ENCODE peak calls at places on chromosomes 1 and 21, in ten cellular contexts. One of them, this sample, is unnamed.

GRCh38 chr1:203592728-203593127 is 33.9 kb upstream of the ATP2B4 start:
- DNase-seq in amygdala: no peak
- DNase-seq in K562: no peak
- DNase-seq in cardiac muscle cell: no peak
- DNase-seq in heart right ventricle: no peak
- DNase-seq in T-cell: no peak
- DNase-seq in GM10248: no peak
- DNase-seq in KG1: no peak
- DNase-seq in stimulated activated CD4-positive, alpha-beta T cell treated with anti-CD3 and anti-CD28 coated beads, Interleukin-15, amount 100 ng/mL, for 1 hour: no peak
- DNase-seq in T47D: no peak
- DNase-seq in this sample: no peak

GRCh38 chr21:33578959-33579542 is 9.4 kb downstream of the DONSON start:
- DNase-seq in K562: no peak
- DNase-seq in GM10248: no peak
- DNase-seq in cardiac muscle cell: no peak
- DNase-seq in heart right ventricle: no peak
- DNase-seq in KG1: no peak
- DNase-seq in T-cell: no peak
- DNase-seq in T47D: no peak
- DNase-seq in stimulated activated CD4-positive, alpha-beta T cell treated with anti-CD3 and anti-CD28 coated beads, Interleukin-15, amount 100 ng/mL, for 1 hour: no peak
- DNase-seq in amygdala: no peak
- DNase-seq in this sample: no peak

GRCh38 chr1:243230914-243231313 is 24.2 kb downstream of the CEP170 start:
- DNase-seq in KG1: no peak
- DNase-seq in cardiac muscle cell: peak; percentile 28
- DNase-seq in heart right ventricle: no peak
- DNase-seq in amygdala: no peak
- DNase-seq in T47D: no peak
- DNase-seq in K562: peak; percentile 45
- DNase-seq in T-cell: no peak
- DNase-seq in stimulated activated CD4-positive, alpha-beta T cell treated with anti-CD3 and anti-CD28 coated beads, Interleukin-15, amount 100 ng/mL, for 1 hour: no peak
- DNase-seq in GM10248: no peak
- DNase-seq in this sample: peak; percentile 20

GRCh38 chr21:36835383-36835795 is 131.1 kb downstream of the HLCS start:
- DNase-seq in cardiac muscle cell: peak; percentile 30
- DNase-seq in T-cell: no peak
- DNase-seq in amygdala: no peak
- DNase-seq in GM10248: no peak
- DNase-seq in KG1: no peak
- DNase-seq in T47D: no peak
- DNase-seq in stimulated activated CD4-positive, alpha-beta T cell treated with anti-CD3 and anti-CD28 coated beads, Interleukin-15, amount 100 ng/mL, for 1 hour: no peak
- DNase-seq in heart right ventricle: peak; percentile 49
- DNase-seq in K562: no peak
- DNase-seq in this sample: no peak

GRCh38 chr21:45943630-45944540 is 37.7 kb upstream of the COL6A1 start:
- DNase-seq in T-cell: no peak
- DNase-seq in amygdala: no peak
- DNase-seq in GM10248: no peak
- DNase-seq in KG1: no peak
- DNase-seq in heart right ventricle: no peak
- DNase-seq in T47D: no peak
- DNase-seq in stimulated activated CD4-positive, alpha-beta T cell treated with anti-CD3 and anti-CD28 coated beads, Interleukin-15, amount 100 ng/mL, for 1 hour: no peak
- DNase-seq in K562: no peak
- DNase-seq in cardiac muscle cell: no peak
- DNase-seq in this sample: no peak

GRCh38 chr1:203041351-203041932 is 15.2 kb downstream of the PPFIA4 start:
- DNase-seq in cardiac muscle cell: no peak
- DNase-seq in amygdala: no peak
- DNase-seq in KG1: no peak
- DNase-seq in GM10248: no peak
- DNase-seq in heart right ventricle: no peak
- DNase-seq in stimulated activated CD4-positive, alpha-beta T cell treated with anti-CD3 and anti-CD28 coated beads, Interleukin-15, amount 100 ng/mL, for 1 hour: no peak
- DNase-seq in T-cell: no peak
- DNase-seq in T47D: no peak
- DNase-seq in K562: no peak
- DNase-seq in this sample: no peak

GRCh38 chr1:234963904-234964702 is 164.5 kb downstream of the TOMM20 start:
- DNase-seq in KG1: no peak
- DNase-seq in GM10248: no peak
- DNase-seq in cardiac muscle cell: peak; percentile 35
- DNase-seq in T47D: no peak
- DNase-seq in amygdala: no peak
- DNase-seq in K562: no peak
- DNase-seq in heart right ventricle: peak; percentile 68
- DNase-seq in T-cell: no peak
- DNase-seq in stimulated activated CD4-positive, alpha-beta T cell treated with anti-CD3 and anti-CD28 coated beads, Interleukin-15, amount 100 ng/mL, for 1 hour: no peak
- DNase-seq in this sample: no peak

GRCh38 chr1:33094971-33095604 is 14.1 kb downstream of the AZIN2 start:
- DNase-seq in heart right ventricle: no peak
- DNase-seq in cardiac muscle cell: peak; percentile 64
- DNase-seq in T-cell: no peak
- DNase-seq in amygdala: no peak
- DNase-seq in GM10248: peak; percentile 29
- DNase-seq in K562: peak; percentile 60
- DNase-seq in T47D: peak; percentile 26
- DNase-seq in stimulated activated CD4-positive, alpha-beta T cell treated with anti-CD3 and anti-CD28 coated beads, Interleukin-15, amount 100 ng/mL, for 1 hour: no peak
- DNase-seq in KG1: no peak
- DNase-seq in this sample: peak; percentile 82

GRCh38 chr1:2999571-2999970 is 21.7 kb upstream of the ACTRT2 start:
- DNase-seq in heart right ventricle: no peak
- DNase-seq in GM10248: no peak
- DNase-seq in K562: no peak
- DNase-seq in cardiac muscle cell: no peak
- DNase-seq in KG1: no peak
- DNase-seq in T47D: no peak
- DNase-seq in T-cell: no peak
- DNase-seq in amygdala: no peak
- DNase-seq in stimulated activated CD4-positive, alpha-beta T cell treated with anti-CD3 and anti-CD28 coated beads, Interleukin-15, amount 100 ng/mL, for 1 hour: no peak
- DNase-seq in this sample: no peak

GRCh38 chr21:43832648-43833047 is 32.4 kb upstream of the AGPAT3 start:
- DNase-seq in heart right ventricle: no peak
- DNase-seq in cardiac muscle cell: no peak
- DNase-seq in stimulated activated CD4-positive, alpha-beta T cell treated with anti-CD3 and anti-CD28 coated beads, Interleukin-15, amount 100 ng/mL, for 1 hour: no peak
- DNase-seq in GM10248: no peak
- DNase-seq in T47D: no peak
- DNase-seq in amygdala: no peak
- DNase-seq in K562: no peak
- DNase-seq in T-cell: no peak
- DNase-seq in KG1: no peak
- DNase-seq in this sample: no peak

GRCh38 chr1:226708342-226708780 is 30.7 kb downstream of the ITPKB start:
- DNase-seq in stimulated activated CD4-positive, alpha-beta T cell treated with anti-CD3 and anti-CD28 coated beads, Interleukin-15, amount 100 ng/mL, for 1 hour: no peak
- DNase-seq in GM10248: no peak
- DNase-seq in T47D: no peak
- DNase-seq in K562: no peak
- DNase-seq in heart right ventricle: no peak
- DNase-seq in cardiac muscle cell: no peak
- DNase-seq in T-cell: no peak
- DNase-seq in amygdala: no peak
- DNase-seq in KG1: no peak
- DNase-seq in this sample: peak; percentile 29

GRCh38 chr1:18943914-18944572 is 12.4 kb downstream of the IFFO2 start:
- DNase-seq in T47D: no peak
- DNase-seq in KG1: no peak
- DNase-seq in T-cell: no peak
- DNase-seq in cardiac muscle cell: no peak
- DNase-seq in amygdala: no peak
- DNase-seq in GM10248: no peak
- DNase-seq in K562: no peak
- DNase-seq in stimulated activated CD4-positive, alpha-beta T cell treated with anti-CD3 and anti-CD28 coated beads, Interleukin-15, amount 100 ng/mL, for 1 hour: no peak
- DNase-seq in heart right ventricle: no peak
- DNase-seq in this sample: no peak

GRCh38 chr1:157195521-157196244 is 57.5 kb upstream of the ETV3 start:
- DNase-seq in T47D: no peak
- DNase-seq in GM10248: no peak
- DNase-seq in K562: no peak
- DNase-seq in amygdala: no peak
- DNase-seq in stimulated activated CD4-positive, alpha-beta T cell treated with anti-CD3 and anti-CD28 coated beads, Interleukin-15, amount 100 ng/mL, for 1 hour: no peak
- DNase-seq in cardiac muscle cell: no peak
- DNase-seq in KG1: no peak
- DNase-seq in T-cell: no peak
- DNase-seq in heart right ventricle: no peak
- DNase-seq in this sample: no peak

GRCh38 chr1:211683396-211684297 is 8.2 kb upstream of the NEK2 start:
- DNase-seq in T-cell: no peak
- DNase-seq in T47D: no peak
- DNase-seq in KG1: no peak
- DNase-seq in heart right ventricle: no peak
- DNase-seq in stimulated activated CD4-positive, alpha-beta T cell treated with anti-CD3 and anti-CD28 coated beads, Interleukin-15, amount 100 ng/mL, for 1 hour: no peak
- DNase-seq in K562: no peak
- DNase-seq in amygdala: no peak
- DNase-seq in GM10248: no peak
- DNase-seq in cardiac muscle cell: no peak
- DNase-seq in this sample: no peak

GRCh38 chr1:901108-901859 is 22.4 kb upstream of the SAMD11 start:
- DNase-seq in K562: peak; percentile 7
- DNase-seq in T-cell: no peak
- DNase-seq in T47D: no peak
- DNase-seq in stimulated activated CD4-positive, alpha-beta T cell treated with anti-CD3 and anti-CD28 coated beads, Interleukin-15, amount 100 ng/mL, for 1 hour: no peak
- DNase-seq in cardiac muscle cell: no peak
- DNase-seq in GM10248: peak; percentile 8
- DNase-seq in KG1: no peak
- DNase-seq in heart right ventricle: no peak
- DNase-seq in amygdala: no peak
- DNase-seq in this sample: no peak

GRCh38 chr1:4759671-4760070 is 105.3 kb downstream of the AJAP1 start:
- DNase-seq in heart right ventricle: no peak
- DNase-seq in cardiac muscle cell: no peak
- DNase-seq in stimulated activated CD4-positive, alpha-beta T cell treated with anti-CD3 and anti-CD28 coated beads, Interleukin-15, amount 100 ng/mL, for 1 hour: no peak
- DNase-seq in amygdala: no peak
- DNase-seq in K562: no peak
- DNase-seq in GM10248: no peak
- DNase-seq in T-cell: no peak
- DNase-seq in T47D: no peak
- DNase-seq in KG1: no peak
- DNase-seq in this sample: no peak

GRCh38 chr1:21307210-21307609 is 16.9 kb upstream of the ECE1 start:
- DNase-seq in T-cell: no peak
- DNase-seq in stimulated activated CD4-positive, alpha-beta T cell treated with anti-CD3 and anti-CD28 coated beads, Interleukin-15, amount 100 ng/mL, for 1 hour: no peak
- DNase-seq in heart right ventricle: no peak
- DNase-seq in amygdala: no peak
- DNase-seq in K562: no peak
- DNase-seq in GM10248: no peak
- DNase-seq in cardiac muscle cell: no peak
- DNase-seq in KG1: no peak
- DNase-seq in T47D: no peak
- DNase-seq in this sample: no peak

GRCh38 chr1:202018476-202019234 is 8.3 kb downstream of the ELF3 start:
- DNase-seq in amygdala: no peak
- DNase-seq in cardiac muscle cell: peak; percentile 42
- DNase-seq in heart right ventricle: no peak
- DNase-seq in KG1: no peak
- DNase-seq in stimulated activated CD4-positive, alpha-beta T cell treated with anti-CD3 and anti-CD28 coated beads, Interleukin-15, amount 100 ng/mL, for 1 hour: no peak
- DNase-seq in T-cell: no peak
- DNase-seq in T47D: peak; percentile 74
- DNase-seq in K562: peak; percentile 92
- DNase-seq in GM10248: no peak
- DNase-seq in this sample: peak; percentile 15

GRCh38 chr1:40014812-40015594 is 25.5 kb upstream of the CAP1 start:
- DNase-seq in GM10248: no peak
- DNase-seq in K562: no peak
- DNase-seq in T-cell: no peak
- DNase-seq in cardiac muscle cell: no peak
- DNase-seq in KG1: no peak
- DNase-seq in T47D: no peak
- DNase-seq in amygdala: no peak
- DNase-seq in stimulated activated CD4-positive, alpha-beta T cell treated with anti-CD3 and anti-CD28 coated beads, Interleukin-15, amount 100 ng/mL, for 1 hour: no peak
- DNase-seq in heart right ventricle: no peak
- DNase-seq in this sample: peak; percentile 77

GRCh38 chr1:9294910-9295636 is 2.4 kb downstream of the SPSB1 start:
- DNase-seq in T-cell: no peak
- DNase-seq in amygdala: no peak
- DNase-seq in stimulated activated CD4-positive, alpha-beta T cell treated with anti-CD3 and anti-CD28 coated beads, Interleukin-15, amount 100 ng/mL, for 1 hour: no peak
- DNase-seq in T47D: no peak
- DNase-seq in GM10248: peak; percentile 64
- DNase-seq in heart right ventricle: no peak
- DNase-seq in cardiac muscle cell: no peak
- DNase-seq in K562: no peak
- DNase-seq in KG1: no peak
- DNase-seq in this sample: peak; percentile 57

GRCh38 chr1:7433896-7434295 is 337.2 kb upstream of the VAMP3 start:
- DNase-seq in T-cell: no peak
- DNase-seq in amygdala: no peak
- DNase-seq in T47D: no peak
- DNase-seq in KG1: no peak
- DNase-seq in cardiac muscle cell: no peak
- DNase-seq in K562: no peak
- DNase-seq in stimulated activated CD4-positive, alpha-beta T cell treated with anti-CD3 and anti-CD28 coated beads, Interleukin-15, amount 100 ng/mL, for 1 hour: no peak
- DNase-seq in GM10248: no peak
- DNase-seq in heart right ventricle: no peak
- DNase-seq in this sample: no peak

GRCh38 chr1:113226118-113226517 is 153.1 kb downstream of the LRIG2 start:
- DNase-seq in GM10248: peak; percentile 46
- DNase-seq in stimulated activated CD4-positive, alpha-beta T cell treated with anti-CD3 and anti-CD28 coated beads, Interleukin-15, amount 100 ng/mL, for 1 hour: no peak
- DNase-seq in KG1: no peak
- DNase-seq in T47D: no peak
- DNase-seq in K562: no peak
- DNase-seq in amygdala: no peak
- DNase-seq in heart right ventricle: no peak
- DNase-seq in cardiac muscle cell: no peak
- DNase-seq in T-cell: no peak
- DNase-seq in this sample: peak; percentile 71